ENCODE peak calls at places on chromosomes 1 and 21, in seven cellular contexts. One of them, this sample, is unnamed.

GRCh38 chr1:219990782-219991510 is 55.4 kb downstream of the EPRS1 start:
- DNase-seq in gastrocnemius medialis: no peak
- DNase-seq in psoas muscle: no peak
- DNase-seq in upper lobe of right lung: no peak
- DNase-seq in PC-3: peak; percentile 80
- DNase-seq in heart right ventricle: no peak
- DNase-seq in CD8-positive, alpha-beta memory T cell: peak; percentile 2
- DNase-seq in this sample: no peak

GRCh38 chr1:99789715-99790114 is 23.3 kb upstream of the FRRS1 start:
- DNase-seq in upper lobe of right lung: no peak
- DNase-seq in gastrocnemius medialis: no peak
- DNase-seq in heart right ventricle: no peak
- DNase-seq in PC-3: no peak
- DNase-seq in CD8-positive, alpha-beta memory T cell: no peak
- DNase-seq in psoas muscle: no peak
- DNase-seq in this sample: no peak

GRCh38 chr1:208248254-208248935 is 4.2 kb upstream of the PLXNA2 start:
- DNase-seq in gastrocnemius medialis: no peak
- DNase-seq in CD8-positive, alpha-beta memory T cell: no peak
- DNase-seq in upper lobe of right lung: no peak
- DNase-seq in PC-3: no peak
- DNase-seq in heart right ventricle: no peak
- DNase-seq in psoas muscle: no peak
- DNase-seq in this sample: peak; percentile 57

GRCh38 chr21:42524341-42525227 is 10.9 kb downstream of the SLC37A1 start:
- DNase-seq in PC-3: peak; percentile 22
- DNase-seq in CD8-positive, alpha-beta memory T cell: peak; percentile 61
- DNase-seq in upper lobe of right lung: peak; percentile 87
- DNase-seq in psoas muscle: peak; percentile 86
- DNase-seq in heart right ventricle: peak; percentile 69
- DNase-seq in gastrocnemius medialis: peak; percentile 76
- DNase-seq in this sample: no peak

GRCh38 chr1:188027613-188028012 is 1198.9 kb downstream of the PLA2G4A start:
- DNase-seq in psoas muscle: no peak
- DNase-seq in CD8-positive, alpha-beta memory T cell: no peak
- DNase-seq in heart right ventricle: no peak
- DNase-seq in upper lobe of right lung: no peak
- DNase-seq in gastrocnemius medialis: no peak
- DNase-seq in PC-3: peak; percentile 79
- DNase-seq in this sample: no peak

GRCh38 chr1:9440261-9440660 is 99.0 kb upstream of the SLC25A33 start:
- DNase-seq in CD8-positive, alpha-beta memory T cell: no peak
- DNase-seq in upper lobe of right lung: no peak
- DNase-seq in PC-3: no peak
- DNase-seq in psoas muscle: no peak
- DNase-seq in heart right ventricle: no peak
- DNase-seq in gastrocnemius medialis: no peak
- DNase-seq in this sample: no peak

GRCh38 chr1:50979964-50980363 is 9.9 kb downstream of the CDKN2C start:
- DNase-seq in CD8-positive, alpha-beta memory T cell: no peak
- DNase-seq in heart right ventricle: no peak
- DNase-seq in psoas muscle: no peak
- DNase-seq in upper lobe of right lung: no peak
- DNase-seq in PC-3: no peak
- DNase-seq in gastrocnemius medialis: no peak
- DNase-seq in this sample: no peak

GRCh38 chr1:109379422-109379821 is 18.3 kb downstream of the SORT1 start:
- DNase-seq in heart right ventricle: no peak
- DNase-seq in upper lobe of right lung: no peak
- DNase-seq in gastrocnemius medialis: no peak
- DNase-seq in CD8-positive, alpha-beta memory T cell: no peak
- DNase-seq in psoas muscle: no peak
- DNase-seq in PC-3: peak; percentile 67
- DNase-seq in this sample: no peak

GRCh38 chr1:196450143-196450911 is 157.9 kb downstream of the KCNT2 start:
- DNase-seq in psoas muscle: no peak
- DNase-seq in gastrocnemius medialis: no peak
- DNase-seq in CD8-positive, alpha-beta memory T cell: no peak
- DNase-seq in heart right ventricle: no peak
- DNase-seq in PC-3: no peak
- DNase-seq in upper lobe of right lung: no peak
- DNase-seq in this sample: no peak

GRCh38 chr1:170661646-170662411 is 2.1 kb upstream of the PRRX1 start:
- DNase-seq in gastrocnemius medialis: peak; percentile 59
- DNase-seq in heart right ventricle: peak; percentile 44
- DNase-seq in PC-3: no peak
- DNase-seq in upper lobe of right lung: no peak
- DNase-seq in psoas muscle: peak; percentile 72
- DNase-seq in CD8-positive, alpha-beta memory T cell: no peak
- DNase-seq in this sample: no peak

GRCh38 chr1:65176071-65176470 is 28.1 kb downstream of the AK4 start:
- DNase-seq in upper lobe of right lung: no peak
- DNase-seq in gastrocnemius medialis: no peak
- DNase-seq in PC-3: no peak
- DNase-seq in CD8-positive, alpha-beta memory T cell: no peak
- DNase-seq in heart right ventricle: no peak
- DNase-seq in psoas muscle: no peak
- DNase-seq in this sample: no peak

GRCh38 chr21:31654340-31654739 is 5.2 kb upstream of the SOD1 start:
- DNase-seq in PC-3: no peak
- DNase-seq in gastrocnemius medialis: no peak
- DNase-seq in heart right ventricle: no peak
- DNase-seq in psoas muscle: no peak
- DNase-seq in CD8-positive, alpha-beta memory T cell: no peak
- DNase-seq in upper lobe of right lung: no peak
- DNase-seq in this sample: no peak

GRCh38 chr1:166164995-166165660 is 1.7 kb downstream of the FAM78B start:
- DNase-seq in upper lobe of right lung: peak; percentile 71
- DNase-seq in CD8-positive, alpha-beta memory T cell: no peak
- DNase-seq in gastrocnemius medialis: peak; percentile 26
- DNase-seq in PC-3: no peak
- DNase-seq in heart right ventricle: peak; percentile 54
- DNase-seq in psoas muscle: peak; percentile 81
- DNase-seq in this sample: no peak

GRCh38 chr1:226602186-226603029 is 53.8 kb downstream of the STUM start:
- DNase-seq in gastrocnemius medialis: peak; percentile 64
- DNase-seq in CD8-positive, alpha-beta memory T cell: no peak
- DNase-seq in PC-3: no peak
- DNase-seq in psoas muscle: peak; percentile 83
- DNase-seq in heart right ventricle: peak; percentile 63
- DNase-seq in upper lobe of right lung: no peak
- DNase-seq in this sample: no peak

GRCh38 chr1:227786673-227787512 is 28.6 kb upstream of the PRSS38 start:
- DNase-seq in PC-3: no peak
- DNase-seq in CD8-positive, alpha-beta memory T cell: no peak
- DNase-seq in heart right ventricle: no peak
- DNase-seq in psoas muscle: peak; percentile 56
- DNase-seq in upper lobe of right lung: peak; percentile 68
- DNase-seq in gastrocnemius medialis: no peak
- DNase-seq in this sample: no peak

GRCh38 chr1:8572106-8572505 is 245.3 kb downstream of the RERE start:
- DNase-seq in heart right ventricle: no peak
- DNase-seq in CD8-positive, alpha-beta memory T cell: no peak
- DNase-seq in psoas muscle: no peak
- DNase-seq in PC-3: no peak
- DNase-seq in upper lobe of right lung: no peak
- DNase-seq in gastrocnemius medialis: no peak
- DNase-seq in this sample: no peak

GRCh38 chr21:9758888-9759287 is 762.5 kb upstream of the TPTE start:
- DNase-seq in upper lobe of right lung: no peak
- DNase-seq in CD8-positive, alpha-beta memory T cell: no peak
- DNase-seq in psoas muscle: no peak
- DNase-seq in PC-3: no peak
- DNase-seq in heart right ventricle: no peak
- DNase-seq in gastrocnemius medialis: no peak
- DNase-seq in this sample: no peak

GRCh38 chr1:228236744-228237143 is 28.9 kb downstream of the OBSCN start:
- DNase-seq in CD8-positive, alpha-beta memory T cell: no peak
- DNase-seq in gastrocnemius medialis: peak; percentile 64
- DNase-seq in PC-3: peak; percentile 85
- DNase-seq in upper lobe of right lung: no peak
- DNase-seq in heart right ventricle: no peak
- DNase-seq in psoas muscle: peak; percentile 70
- DNase-seq in this sample: no peak

GRCh38 chr1:9280015-9280860 is 12.5 kb upstream of the SPSB1 start:
- DNase-seq in PC-3: peak; percentile 91
- DNase-seq in CD8-positive, alpha-beta memory T cell: no peak
- DNase-seq in upper lobe of right lung: no peak
- DNase-seq in psoas muscle: peak; percentile 88
- DNase-seq in heart right ventricle: no peak
- DNase-seq in gastrocnemius medialis: peak; percentile 62
- DNase-seq in this sample: no peak

GRCh38 chr1:218384576-218384975 is 39.4 kb downstream of the TGFB2 start:
- DNase-seq in heart right ventricle: no peak
- DNase-seq in PC-3: peak; percentile 84
- DNase-seq in psoas muscle: no peak
- DNase-seq in gastrocnemius medialis: no peak
- DNase-seq in CD8-positive, alpha-beta memory T cell: no peak
- DNase-seq in upper lobe of right lung: no peak
- DNase-seq in this sample: no peak

DNA sequence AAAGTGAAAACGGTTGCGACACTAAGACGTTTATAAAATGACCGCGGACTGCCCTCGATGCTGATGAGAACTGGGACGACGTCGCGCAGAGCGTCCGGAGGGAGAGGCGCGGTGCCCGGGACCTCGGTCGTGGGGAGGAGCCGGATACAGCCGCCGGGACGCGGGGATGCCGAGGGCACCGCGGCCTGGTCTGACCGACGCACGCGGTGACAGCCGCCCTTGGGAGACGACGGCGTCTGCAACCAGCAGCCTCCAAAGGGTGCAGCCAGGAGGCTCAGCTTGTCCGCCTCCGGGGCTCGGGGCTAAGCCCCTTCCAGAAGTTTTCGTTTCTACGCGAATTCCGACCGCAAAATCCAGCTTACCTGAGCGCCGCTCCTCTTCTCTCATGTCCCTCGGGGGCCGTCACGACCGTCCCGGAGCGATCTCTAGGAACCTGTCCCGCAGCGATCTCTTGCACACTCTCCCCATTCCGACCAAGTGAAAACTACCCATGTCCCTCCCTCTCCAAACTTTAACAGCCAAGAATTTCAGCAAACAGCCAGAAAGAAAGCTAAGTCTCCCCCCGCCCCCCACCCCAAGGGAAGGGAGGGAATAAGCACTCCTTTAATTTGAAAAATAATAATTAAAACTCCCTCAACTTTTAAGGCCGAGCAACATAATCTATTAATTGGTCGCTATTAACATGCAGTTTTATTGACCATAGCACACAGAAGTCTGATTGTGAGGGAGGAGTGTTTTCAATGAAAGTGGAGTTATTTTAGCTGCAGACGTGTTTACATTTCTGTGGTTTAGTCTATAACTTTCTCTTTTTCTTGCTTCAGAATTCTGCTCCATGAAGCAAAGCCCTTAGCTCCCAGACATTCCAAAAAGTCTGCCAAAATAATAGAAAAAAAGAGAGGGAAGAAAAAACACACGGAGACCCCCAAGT is 144.2 kb upstream of the ETS2 start:
- DNase-seq in psoas muscle: peak; percentile 56
- DNase-seq in upper lobe of right lung: peak; percentile 68
- DNase-seq in CD8-positive, alpha-beta memory T cell: no peak
- DNase-seq in gastrocnemius medialis: no peak
- DNase-seq in heart right ventricle: peak; percentile 38
- DNase-seq in PC-3: no peak
- DNase-seq in this sample: no peak
- H3K27ac ChIP-seq in psoas muscle: no peak overlapping the region
- H3K27ac ChIP-seq in upper lobe of right lung: peak overlapping the region; percentile 59
- H3K27ac ChIP-seq in CD8-positive, alpha-beta memory T cell: no peak overlapping the region
- H3K27ac ChIP-seq in gastrocnemius medialis: no peak overlapping the region
- H3K27ac ChIP-seq in heart right ventricle: no peak overlapping the region
- H3K27ac ChIP-seq in PC-3: no peak overlapping the region
- H3K27ac ChIP-seq in this sample: no peak overlapping the region

GRCh38 chr21:45011426-45011825 is 63.0 kb upstream of the ADARB1 start:
- DNase-seq in upper lobe of right lung: no peak
- DNase-seq in heart right ventricle: peak; percentile 8
- DNase-seq in CD8-positive, alpha-beta memory T cell: no peak
- DNase-seq in gastrocnemius medialis: no peak
- DNase-seq in PC-3: no peak
- DNase-seq in psoas muscle: peak; percentile 39
- DNase-seq in this sample: no peak
- H3K27ac ChIP-seq in upper lobe of right lung: no peak overlapping the region
- H3K27ac ChIP-seq in heart right ventricle: no peak overlapping the region
- H3K27ac ChIP-seq in CD8-positive, alpha-beta memory T cell: no peak overlapping the region
- H3K27ac ChIP-seq in gastrocnemius medialis: no peak overlapping the region
- H3K27ac ChIP-seq in PC-3: peak overlapping the region; percentile 85
- H3K27ac ChIP-seq in psoas muscle: no peak overlapping the region
- H3K27ac ChIP-seq in this sample: no peak overlapping the region

DNA sequence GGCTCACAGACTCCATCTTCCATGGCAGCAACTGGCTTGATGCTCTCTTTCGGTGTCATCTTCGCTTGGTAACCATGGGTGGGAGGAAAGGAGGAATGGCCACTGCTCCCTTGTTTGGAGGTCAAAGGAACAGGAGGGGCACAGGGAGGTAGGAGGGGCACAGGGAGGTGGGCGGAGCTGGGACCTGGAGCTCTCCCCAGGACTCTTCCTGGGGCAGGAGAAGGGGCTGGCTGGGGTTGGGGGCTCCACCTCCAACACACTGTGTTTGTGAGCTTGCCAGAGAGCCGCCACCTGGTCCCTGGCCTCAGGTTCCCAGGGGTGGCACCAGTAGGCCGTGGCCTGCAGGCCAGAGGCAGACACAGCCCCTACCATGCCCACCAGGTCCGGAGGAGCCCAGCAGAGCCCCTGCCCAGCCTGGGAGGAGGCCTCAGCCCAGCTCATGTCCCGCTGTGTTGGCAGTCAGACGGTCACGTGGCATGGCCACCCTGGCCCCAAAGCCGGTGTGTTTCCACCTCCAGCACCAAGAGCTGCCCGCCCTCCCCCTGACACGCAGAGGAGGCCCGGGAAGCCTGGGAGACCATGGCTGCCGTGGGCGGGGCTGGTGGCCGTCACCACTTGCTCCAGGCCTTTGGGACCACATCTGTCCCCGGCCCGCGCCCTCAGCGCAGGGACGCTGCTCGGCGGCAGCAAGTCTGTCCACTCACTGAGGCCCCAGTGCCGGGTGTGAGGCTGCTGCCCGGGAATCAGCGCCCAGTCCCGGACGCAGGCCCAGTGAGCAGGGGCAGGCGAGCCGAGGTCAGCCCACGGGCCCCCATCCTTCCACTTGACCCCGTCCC is 73.9 kb downstream of the MORN1 start:
- DNase-seq in PC-3: no peak
- DNase-seq in gastrocnemius medialis: no peak
- DNase-seq in upper lobe of right lung: no peak
- DNase-seq in heart right ventricle: no peak
- DNase-seq in CD8-positive, alpha-beta memory T cell: no peak
- DNase-seq in psoas muscle: no peak
- DNase-seq in this sample: no peak
- H3K27ac ChIP-seq in PC-3: no peak overlapping the region
- H3K27ac ChIP-seq in gastrocnemius medialis: peak overlapping the region; percentile 47
- H3K27ac ChIP-seq in upper lobe of right lung: no peak overlapping the region
- H3K27ac ChIP-seq in heart right ventricle: no peak overlapping the region
- H3K27ac ChIP-seq in CD8-positive, alpha-beta memory T cell: no peak overlapping the region
- H3K27ac ChIP-seq in psoas muscle: no peak overlapping the region
- H3K27ac ChIP-seq in this sample: no peak overlapping the region

DNA sequence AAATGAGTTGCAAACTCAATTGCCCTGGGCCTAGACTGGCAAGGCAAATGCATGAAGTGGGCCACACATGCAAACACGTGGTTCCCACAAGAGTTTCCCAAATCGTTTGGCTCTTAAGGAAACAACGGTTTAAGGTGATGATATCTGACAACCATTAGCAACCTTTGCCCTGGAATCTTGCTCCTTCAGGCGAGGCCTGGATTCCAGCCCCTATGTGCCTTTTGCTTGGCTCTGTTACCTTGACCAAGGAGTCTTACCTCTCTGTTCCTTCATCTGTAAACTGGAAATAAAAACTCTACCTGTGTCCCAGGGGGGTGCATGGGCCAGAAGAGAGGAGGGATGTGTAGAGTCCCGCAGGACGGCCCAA is 72.1 kb upstream of the CASZ1 start:
- DNase-seq in psoas muscle: peak; percentile 17
- DNase-seq in upper lobe of right lung: no peak
- DNase-seq in PC-3: no peak
- DNase-seq in gastrocnemius medialis: no peak
- DNase-seq in CD8-positive, alpha-beta memory T cell: no peak
- DNase-seq in heart right ventricle: no peak
- DNase-seq in this sample: no peak
- H3K27ac ChIP-seq in psoas muscle: no peak overlapping the region
- H3K27ac ChIP-seq in upper lobe of right lung: no peak overlapping the region
- H3K27ac ChIP-seq in PC-3: no peak overlapping the region
- H3K27ac ChIP-seq in gastrocnemius medialis: no peak overlapping the region
- H3K27ac ChIP-seq in CD8-positive, alpha-beta memory T cell: no peak overlapping the region
- H3K27ac ChIP-seq in heart right ventricle: no peak overlapping the region
- H3K27ac ChIP-seq in this sample: no peak overlapping the region

This sample was measured in substantia nigra.